ENCODE peak calls at places on chromosomes 16 and 17, in eight cellular contexts. K, A, F, N, R, E, S and H are unnamed samples.

GRCh38 chr16:80122155-80122554 is 418.6 kb upstream of the DYNLRB2 start:
- DNase-seq in E (no peak), F (no peak), N (peak; percentile 75), R (no peak), S (no peak), K (peak; percentile 42), A (no peak), H (no peak)

GRCh38 chr17:48026503-48027321 is 10.9 kb downstream of the COPZ2 start:
- DNase-seq in K (peak; percentile 99), E (peak; percentile 94), F (peak; percentile 87), S (peak; percentile 95), R (peak; percentile 90), N (peak; percentile 90), A (peak; percentile 87), H (peak; percentile 96)

GRCh38 chr16:85624646-85625045 is 11.5 kb downstream of the GSE1 start:
- DNase-seq in R (no peak), A (no peak), S (no peak), F (no peak), N (no peak), K (no peak), E (no peak), H (no peak)

GRCh38 chr17:77498056-77498785 is 357.5 kb downstream of the SEC14L1 start:
- DNase-seq in S (no peak), F (no peak), E (no peak), A (no peak), K (no peak), N (no peak), R (no peak), H (no peak)

GRCh38 chr17:19317359-19318095 is 45.0 kb downstream of the B9D1 start:
- DNase-seq in K (peak; percentile 37), S (peak; percentile 87), A (peak; percentile 71), N (peak; percentile 73), E (peak; percentile 77), R (peak; percentile 57), F (peak; percentile 91), H (peak; percentile 99)

GRCh38 chr17:67139784-67140665 is 95.7 kb downstream of the CACNG1 start:
- DNase-seq in S (peak; percentile 23), R (no peak), A (no peak), F (no peak), N (no peak), K (peak; percentile 52), E (no peak), H (peak; percentile 54)

GRCh38 chr17:16353702-16354174 is 469 bp upstream of the CENPV start:
- DNase-seq in K (no peak), E (no peak), R (no peak), N (no peak), A (no peak), F (no peak), S (no peak), H (no peak)

GRCh38 chr16:85668676-85669424 is 19.9 kb downstream of the GINS2 start:
- DNase-seq in K (no peak), A (no peak), S (no peak), F (no peak), E (no peak), N (no peak), R (no peak), H (no peak)

GRCh38 chr16:79283578-79283977 is 317.0 kb downstream of the MAF start:
- DNase-seq in F (peak; percentile 65), S (no peak), K (no peak), A (no peak), N (no peak), E (no peak), R (no peak), H (no peak)

GRCh38 chr16:4693956-4694663 is 748 bp downstream of the NUDT16L1 start:
- DNase-seq in A (no peak), S (peak; percentile 37), N (peak; percentile 67), E (peak; percentile 78), F (peak; percentile 56), K (peak; percentile 62), R (no peak), H (peak; percentile 49)

GRCh38 chr16:917591-918061 is 53.2 kb downstream of the LMF1 start:
- DNase-seq in N (no peak), F (no peak), S (no peak), K (no peak), E (no peak), A (no peak), R (no peak), H (no peak)

GRCh38 chr17:692116-692515 is 22.5 kb downstream of the VPS53 start:
- DNase-seq in K (peak; percentile 90), R (no peak), A (no peak), N (no peak), S (no peak), E (no peak), F (no peak), H (no peak)

GRCh38 chr17:36104601-36105000 is 974 bp downstream of the CCL4 start:
- DNase-seq in A (no peak), E (no peak), S (no peak), K (no peak), N (no peak), R (no peak), F (no peak), H (peak; percentile 9)

GRCh38 chr16:81515281-81515680 is 70.7 kb downstream of the CMIP start:
- DNase-seq in S (no peak), K (no peak), R (no peak), N (no peak), E (no peak), F (no peak), A (no peak), H (no peak)

GRCh38 chr17:57338257-57338919 is 82.1 kb downstream of the MSI2 start:
- DNase-seq in S (peak; percentile 70), A (no peak), E (peak; percentile 68), N (no peak), F (peak; percentile 45), R (no peak), K (no peak), H (no peak)

GRCh38 chr17:28693866-28694265 is 17.8 kb downstream of the PROCA1 start:
- DNase-seq in K (no peak), N (no peak), E (no peak), R (no peak), A (no peak), F (no peak), S (no peak), H (no peak)

GRCh38 chr16:46929378-46930332 is 43.8 kb downstream of the DNAJA2 start:
- DNase-seq in R (peak; percentile 18), E (peak; percentile 89), K (peak; percentile 66), A (peak; percentile 49), F (peak; percentile 65), N (peak; percentile 47), S (peak; percentile 70), H (peak; percentile 81)
- H2AFZ ChIP-seq in R (no peak overlapping the region), E (no peak overlapping the region), K (no peak overlapping the region), A (no peak overlapping the region), F (peak overlapping the region; percentile 35), N (peak overlapping the region; percentile 62), S (no peak overlapping the region), H (no peak overlapping the region)

GRCh38 chr16:26985100-26986065 is 81.3 kb upstream of the C16orf82 start:
- DNase-seq in E (no peak), S (no peak), A (no peak), N (no peak), F (no peak), R (no peak), K (no peak), H (peak; percentile 47)
- H2AFZ ChIP-seq in E (no peak overlapping the region), S (no peak overlapping the region), A (no peak overlapping the region), N (no peak overlapping the region), F (no peak overlapping the region), R (no peak overlapping the region), K (no peak overlapping the region), H (no peak overlapping the region)

GRCh38 chr17:27402943-27403342 is 53.3 kb upstream of the KSR1 start:
- DNase-seq in A (no peak), S (no peak), K (no peak), R (no peak), F (no peak), E (no peak), N (no peak), H (peak; percentile 20)
- H2AFZ ChIP-seq in A (peak overlapping the region; percentile 50), S (no peak overlapping the region), K (no peak overlapping the region), R (no peak overlapping the region), F (no peak overlapping the region), E (no peak overlapping the region), N (no peak overlapping the region), H (no peak overlapping the region)

GRCh38 chr16:87584975-87585374 is 17.3 kb upstream of the JPH3 start:
- DNase-seq in F (no peak), E (no peak), K (no peak), R (no peak), A (no peak), N (no peak), S (no peak), H (no peak)
- H2AFZ ChIP-seq in F (no peak overlapping the region), E (no peak overlapping the region), K (no peak overlapping the region), R (no peak overlapping the region), A (no peak overlapping the region), N (no peak overlapping the region), S (no peak overlapping the region), H (no peak overlapping the region)

GRCh38 chr17:46772013-46772878 is 46.2 kb downstream of the WNT3 start:
- DNase-seq in E (no peak), S (peak; percentile 74), A (peak; percentile 59), K (peak; percentile 56), F (no peak), R (no peak), N (no peak), H (peak; percentile 97)

GRCh38 chr17:46769531-46770438 is 48.7 kb downstream of the WNT3 start:
- DNase-seq in S (no peak), R (no peak), E (peak; percentile 49), N (no peak), F (no peak), K (no peak), A (no peak), H (peak; percentile 43)

GRCh38 chr17:46771601-46772012 is 46.9 kb downstream of the WNT3 start:
- DNase-seq in R (no peak), K (peak; percentile 58), F (peak; percentile 45), N (no peak), A (peak; percentile 58), S (no peak), E (peak; percentile 70), H (peak; percentile 72)

GRCh38 chr17:46770439-46770817 is 48.1 kb downstream of the WNT3 start:
- DNase-seq in A (no peak), E (no peak), F (no peak), N (no peak), S (no peak), K (no peak), R (no peak), H (no peak)

DNA sequence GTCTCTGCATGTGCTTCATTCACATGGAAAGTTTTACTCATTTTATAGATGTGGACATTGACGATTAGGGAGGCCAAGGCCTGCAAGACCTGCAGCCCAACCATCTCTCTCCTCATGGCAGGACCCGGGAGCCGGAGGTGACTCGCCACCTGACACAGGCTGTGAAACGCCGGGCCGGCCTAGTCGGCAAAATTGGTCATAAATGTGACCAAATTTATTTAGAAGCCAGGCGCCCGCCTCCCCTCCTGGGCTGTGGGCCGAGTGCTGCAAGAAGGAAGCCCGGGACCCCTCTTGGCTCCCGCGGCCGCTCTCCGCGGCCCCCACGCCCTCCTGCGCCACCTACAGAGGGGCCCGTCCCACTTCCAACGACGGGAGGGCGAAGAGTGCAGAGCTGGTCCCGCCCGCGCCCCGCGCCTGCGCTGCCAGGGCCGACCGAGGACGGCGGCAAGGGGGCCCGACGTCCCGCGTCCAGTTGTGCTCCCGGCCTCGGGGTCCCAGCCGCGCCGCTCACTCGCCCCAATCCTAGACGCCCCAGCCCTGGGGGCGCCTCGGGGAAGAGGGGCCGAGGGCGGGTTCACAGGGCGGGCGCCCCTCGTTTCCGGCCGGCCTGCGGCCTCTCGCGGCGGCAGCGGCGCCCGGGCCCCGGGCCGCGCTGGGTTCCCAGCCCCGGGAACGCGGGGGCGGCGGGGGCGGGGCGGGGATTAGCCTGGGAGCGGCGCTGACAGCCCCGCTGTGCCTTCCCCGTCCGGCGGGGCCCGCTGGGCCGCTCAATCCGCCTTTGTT is 47.5 kb downstream of the WNT3 start:
- DNase-seq in K (peak; percentile 83), E (peak; percentile 52), N (peak; percentile 17), S (peak; percentile 92), R (no peak), A (peak; percentile 54), F (peak; percentile 31), H (peak; percentile 71)
- H2AFZ ChIP-seq in K (peak overlapping the region; percentile 79), E (no peak overlapping the region), N (peak overlapping the region; percentile 39), S (peak overlapping the region; percentile 80), R (peak overlapping the region; percentile 71), A (peak overlapping the region; percentile 71), F (peak overlapping the region; percentile 29), H (no peak overlapping the region)